ENCODE peak calls at places on chromosomes 16 and 17, in four cellular contexts. Q is stomach, T is 8988T, A is T-helper 2 cell. B is an unnamed sample.
A peak's percentile ranks its signal among the peaks of the same experiment; 100 is the strongest.

GRCh38 chr16:51003850-51004566 is 147.1 kb downstream of the SALL1 start:
- DNase-seq in T (no peak), Q (peak; percentile 54), A (no peak), B (peak; percentile 79)

GRCh38 chr16:66369055-66369592 is 2.6 kb downstream of the CDH5 start:
- DNase-seq in T (no peak), Q (no peak), A (no peak), B (peak; percentile 45)

GRCh38 chr17:72406501-72406900 is 285.7 kb downstream of the SOX9 start:
- DNase-seq in A (no peak), T (no peak), Q (no peak), B (no peak)

GRCh38 chr16:27313422-27314160 is at the start of gene IL4R:
- DNase-seq in Q (peak; percentile 77), T (no peak), A (peak; percentile 47), B (peak; percentile 91)

GRCh38 chr17:75652934-75653549 is 13.9 kb downstream of the RECQL5 start:
- DNase-seq in Q (no peak), A (no peak), T (no peak), B (peak; percentile 26)

GRCh38 chr17:31627960-31628359 is 231.1 kb downstream of the COPRS start:
- DNase-seq in Q (no peak), A (no peak), T (no peak), B (no peak)

GRCh38 chr16:75012380-75013081 is 13.7 kb downstream of the ZNRF1 start:
- DNase-seq in Q (no peak), T (no peak), A (no peak), B (no peak)

GRCh38 chr17:73546770-73547345 is 97.4 kb downstream of the SDK2 start:
- DNase-seq in Q (peak; percentile 39), A (no peak), T (no peak), B (peak; percentile 47)

GRCh38 chr16:27867122-27868110 is 196.1 kb downstream of the GSG1L start:
- DNase-seq in Q (peak; percentile 53), T (peak; percentile 77), A (peak; percentile 28), B (peak; percentile 62)

GRCh38 chr16:53080345-53081031 is 25.7 kb downstream of the CHD9 start:
- DNase-seq in T (no peak), Q (no peak), A (no peak), B (no peak)

GRCh38 chr17:6455321-6455705 is 11.1 kb downstream of the PIMREG start:
- DNase-seq in Q (peak; percentile 60), T (no peak), A (no peak), B (no peak)

GRCh38 chr17:27340990-27341595 is 47.2 kb downstream of the WSB1 start:
- DNase-seq in A (no peak), T (no peak), Q (no peak), B (no peak)

GRCh38 chr17:49646391-49647255 is 31.3 kb downstream of the SPOP start:
- DNase-seq in Q (no peak), T (no peak), A (no peak), B (no peak)

GRCh38 chr17:40320771-40321501 is 12.0 kb downstream of the RARA start:
- DNase-seq in A (no peak), Q (no peak), T (no peak), B (no peak)

GRCh38 chr16:53429221-53429943 is 4.9 kb upstream of the RBL2 start:
- DNase-seq in A (no peak), T (no peak), Q (no peak), B (peak; percentile 66)

GRCh38 chr16:53054670-53055485 is at the start of gene CHD9:
- DNase-seq in Q (peak; percentile 89), T (peak; percentile 92), A (peak; percentile 50), B (peak; percentile 90)

GRCh38 chr16:25143898-25144297 is 32.4 kb downstream of the LCMT1 start:
- DNase-seq in Q (no peak), T (no peak), A (no peak), B (no peak)